ENCODE peak calls at places on chromosomes 3 and 15, in four cellular contexts. One of them, this sample, is unnamed.

GRCh38 chr3:36944641-36945270 is at the start of gene TRANK1:
- DNase-seq in K562: no peak
- DNase-seq in HepG2: no peak
- DNase-seq in GM12878: no peak
- DNase-seq in this sample: no peak

GRCh38 chr15:35470441-35470840 is 75.5 kb downstream of the DPH6 start:
- DNase-seq in K562: no peak
- DNase-seq in HepG2: no peak
- DNase-seq in GM12878: no peak
- DNase-seq in this sample: no peak

GRCh38 chr3:114370537-114371174 is 76.8 kb downstream of the TIGIT start:
- DNase-seq in K562: no peak
- DNase-seq in HepG2: peak
- DNase-seq in GM12878: no peak
- DNase-seq in this sample: peak

GRCh38 chr3:56467801-56468183 is 475 bp downstream of the ERC2 start:
- DNase-seq in K562: no peak
- DNase-seq in HepG2: no peak
- DNase-seq in GM12878: no peak
- DNase-seq in this sample: peak

GRCh38 chr15:55775316-55775715 is 32.4 kb upstream of the PRTG start:
- DNase-seq in K562: no peak
- DNase-seq in HepG2: no peak
- DNase-seq in GM12878: no peak
- DNase-seq in this sample: no peak

GRCh38 chr3:50518441-50518840 is 15.0 kb upstream of the CACNA2D2 start:
- DNase-seq in K562: no peak
- DNase-seq in HepG2: no peak
- DNase-seq in GM12878: no peak
- DNase-seq in this sample: no peak

GRCh38 chr3:89946863-89947262 is 839.4 kb downstream of the EPHA3 start:
- DNase-seq in K562: no peak
- DNase-seq in HepG2: no peak
- DNase-seq in GM12878: no peak
- DNase-seq in this sample: no peak

GRCh38 chr3:150410311-150411105 is 2.4 kb downstream of the TSC22D2 start:
- DNase-seq in K562: peak
- DNase-seq in HepG2: no peak
- DNase-seq in GM12878: no peak
- DNase-seq in this sample: peak

GRCh38 chr15:95887666-95888480 is 442.6 kb upstream of the NR2F2 start:
- DNase-seq in K562: no peak
- DNase-seq in HepG2: no peak
- DNase-seq in GM12878: no peak
- DNase-seq in this sample: no peak

GRCh38 chr15:75904241-75904631 is 558 bp downstream of the FBXO22 start:
- DNase-seq in K562: no peak
- DNase-seq in HepG2: peak
- DNase-seq in GM12878: no peak
- DNase-seq in this sample: peak

GRCh38 chr15:78990278-78990677 is 45.4 kb upstream of the CTSH start:
- DNase-seq in K562: no peak
- DNase-seq in HepG2: no peak
- DNase-seq in GM12878: no peak
- DNase-seq in this sample: no peak

GRCh38 chr3:105793040-105793439 is 75.8 kb downstream of the CBLB start:
- DNase-seq in K562: no peak
- DNase-seq in HepG2: no peak
- DNase-seq in GM12878: no peak
- DNase-seq in this sample: no peak

GRCh38 chr3:28018925-28019718 is 222.3 kb upstream of the CMC1 start:
- DNase-seq in K562: no peak
- DNase-seq in HepG2: no peak
- DNase-seq in GM12878: no peak
- DNase-seq in this sample: no peak

GRCh38 chr15:73906346-73907017 is 19.8 kb upstream of the LOXL1 start:
- DNase-seq in K562: no peak
- DNase-seq in HepG2: no peak
- DNase-seq in GM12878: no peak
- DNase-seq in this sample: no peak

GRCh38 chr15:60798821-60799220 is 319.9 kb upstream of the ICE2 start:
- DNase-seq in K562: no peak
- DNase-seq in HepG2: peak
- DNase-seq in GM12878: peak
- DNase-seq in this sample: no peak

GRCh38 chr3:45558431-45558830 is 36.1 kb upstream of the LIMD1 start:
- DNase-seq in K562: no peak
- DNase-seq in HepG2: no peak
- DNase-seq in GM12878: no peak
- DNase-seq in this sample: no peak

GRCh38 chr3:187629711-187630110 is 40.5 kb downstream of the SST start:
- DNase-seq in K562: no peak
- DNase-seq in HepG2: no peak
- DNase-seq in GM12878: no peak
- DNase-seq in this sample: no peak

GRCh38 chr15:71830981-71831380 is 20.6 kb downstream of the NR2E3 start:
- DNase-seq in K562: no peak
- DNase-seq in HepG2: no peak
- DNase-seq in GM12878: no peak
- DNase-seq in this sample: no peak

GRCh38 chr3:141710888-141711616 is 27.0 kb upstream of the RNF7 start:
- DNase-seq in K562: no peak
- DNase-seq in HepG2: no peak
- DNase-seq in GM12878: no peak
- DNase-seq in this sample: no peak

GRCh38 chr3:146339262-146339808 is 88.4 kb upstream of the PLSCR4 start:
- DNase-seq in K562: no peak
- DNase-seq in HepG2: no peak
- DNase-seq in GM12878: no peak
- DNase-seq in this sample: no peak

GRCh38 chr15:78893538-78893937 is 20.8 kb downstream of the MORF4L1 start:
- DNase-seq in K562: no peak
- DNase-seq in HepG2: no peak
- DNase-seq in GM12878: no peak
- DNase-seq in this sample: no peak

GRCh38 chr15:29570121-29570930 is 251.9 kb downstream of the TJP1 start:
- DNase-seq in K562: no peak
- DNase-seq in HepG2: no peak
- DNase-seq in GM12878: no peak
- DNase-seq in this sample: peak

GRCh38 chr3:157614896-157615295 is 111.7 kb upstream of the VEPH1 start:
- DNase-seq in K562: no peak
- DNase-seq in HepG2: no peak
- DNase-seq in GM12878: no peak
- DNase-seq in this sample: no peak

GRCh38 chr15:28876131-28876844 is 9.5 kb upstream of the APBA2 start:
- DNase-seq in K562: no peak
- DNase-seq in HepG2: no peak
- DNase-seq in GM12878: no peak
- DNase-seq in this sample: no peak

GRCh38 chr3:172159962-172160538 is 120.7 kb downstream of the FNDC3B start:
- DNase-seq in K562: no peak
- DNase-seq in HepG2: no peak
- DNase-seq in GM12878: no peak
- DNase-seq in this sample: no peak

GRCh38 chr3:187101184-187102072 is 37.9 kb downstream of the RPL39L start:
- DNase-seq in K562: peak
- DNase-seq in HepG2: peak
- DNase-seq in GM12878: no peak
- DNase-seq in this sample: peak

GRCh38 chr15:90647326-90647725 is 69.8 kb upstream of the BLM start:
- DNase-seq in K562: peak
- DNase-seq in HepG2: no peak
- DNase-seq in GM12878: no peak
- DNase-seq in this sample: no peak

GRCh38 chr3:133441867-133442270 is 42.0 kb downstream of the BFSP2 start:
- DNase-seq in K562: no peak
- DNase-seq in HepG2: no peak
- DNase-seq in GM12878: no peak
- DNase-seq in this sample: no peak

GRCh38 chr3:194689493-194689901 is 3.8 kb downstream of the FAM43A start:
- DNase-seq in K562: no peak
- DNase-seq in HepG2: no peak
- DNase-seq in GM12878: no peak
- DNase-seq in this sample: no peak

GRCh38 chr3:87855626-87856025 is 203.2 kb downstream of the CGGBP1 start:
- DNase-seq in K562: no peak
- DNase-seq in HepG2: no peak
- DNase-seq in GM12878: no peak
- DNase-seq in this sample: no peak

GRCh38 chr3:158830391-158830790 is 28.5 kb downstream of the MFSD1 start:
- DNase-seq in K562: no peak
- DNase-seq in HepG2: no peak
- DNase-seq in GM12878: no peak
- DNase-seq in this sample: no peak

GRCh38 chr3:90080988-90081387 is 973.6 kb downstream of the EPHA3 start:
- DNase-seq in K562: no peak
- DNase-seq in HepG2: no peak
- DNase-seq in GM12878: no peak
- DNase-seq in this sample: no peak

GRCh38 chr15:70427531-70428120 is 329.9 kb upstream of the TLE3 start:
- DNase-seq in K562: no peak
- DNase-seq in HepG2: no peak
- DNase-seq in GM12878: no peak
- DNase-seq in this sample: no peak

GRCh38 chr3:170801597-170801996 is 68.4 kb downstream of the RPL22L1 start:
- DNase-seq in K562: no peak
- DNase-seq in HepG2: no peak
- DNase-seq in GM12878: no peak
- DNase-seq in this sample: no peak

GRCh38 chr3:10495003-10495402 is 10.4 kb downstream of the ATP2B2 start:
- DNase-seq in K562: peak
- DNase-seq in HepG2: peak
- DNase-seq in GM12878: no peak
- DNase-seq in this sample: no peak

GRCh38 chr3:161266731-161267150 is 45.6 kb downstream of the NMD3 start:
- DNase-seq in K562: no peak
- DNase-seq in HepG2: peak
- DNase-seq in GM12878: no peak
- DNase-seq in this sample: no peak

GRCh38 chr3:42182555-42182954 is 83.4 kb downstream of the CCK start:
- DNase-seq in K562: no peak
- DNase-seq in HepG2: no peak
- DNase-seq in GM12878: no peak
- DNase-seq in this sample: no peak

GRCh38 chr3:14474363-14475081 is 65.6 kb downstream of the GRIP2 start:
- DNase-seq in K562: no peak
- DNase-seq in HepG2: no peak
- DNase-seq in GM12878: no peak
- DNase-seq in this sample: no peak

GRCh38 chr3:55405436-55405835 is 81.7 kb downstream of the WNT5A start:
- DNase-seq in K562: peak
- DNase-seq in HepG2: no peak
- DNase-seq in GM12878: no peak
- DNase-seq in this sample: peak

GRCh38 chr3:127254001-127254400 is 33.8 kb downstream of the PRR20G start:
- DNase-seq in K562: no peak
- DNase-seq in HepG2: no peak
- DNase-seq in GM12878: no peak
- DNase-seq in this sample: no peak

GRCh38 chr3:103052236-103052830 is 617.5 kb downstream of the ZPLD1 start:
- DNase-seq in K562: no peak
- DNase-seq in HepG2: no peak
- DNase-seq in GM12878: no peak
- DNase-seq in this sample: no peak
- TF ChIP-seq FOXK2 in K562: no peak
- TF ChIP-seq FOXK2 in HepG2: no peak
- TF ChIP-seq FOXK2 in GM12878: no peak
- TF ChIP-seq FOXK2 in this sample: no peak

GRCh38 chr3:63343674-63344073 is 65.6 kb downstream of the SYNPR start:
- DNase-seq in K562: peak
- DNase-seq in HepG2: peak
- DNase-seq in GM12878: peak
- DNase-seq in this sample: peak
- TF ChIP-seq SP1 in K562: no peak
- TF ChIP-seq SP1 in HepG2: no peak
- TF ChIP-seq SP1 in GM12878: no peak
- TF ChIP-seq SP1 in this sample: no peak

GRCh38 chr15:41011055-41011815 is 58.0 kb downstream of the CHAC1 start:
- DNase-seq in K562: no peak
- DNase-seq in HepG2: no peak
- DNase-seq in GM12878: no peak
- DNase-seq in this sample: no peak

GRCh38 chr15:41018534-41018933 is 65.3 kb downstream of the CHAC1 start:
- DNase-seq in K562: no peak
- DNase-seq in HepG2: no peak
- DNase-seq in GM12878: no peak
- DNase-seq in this sample: no peak

GRCh38 chr15:41010335-41010734 is 57.1 kb downstream of the CHAC1 start:
- DNase-seq in K562: no peak
- DNase-seq in HepG2: no peak
- DNase-seq in GM12878: no peak
- DNase-seq in this sample: no peak

GRCh38 chr15:41017051-41017735 is 63.9 kb downstream of the CHAC1 start:
- DNase-seq in K562: no peak
- DNase-seq in HepG2: no peak
- DNase-seq in GM12878: no peak
- DNase-seq in this sample: no peak

GRCh38 chr15:41013698-41014414 is 60.6 kb downstream of the CHAC1 start:
- DNase-seq in K562: no peak
- DNase-seq in HepG2: no peak
- DNase-seq in GM12878: peak
- DNase-seq in this sample: no peak
- TF ChIP-seq FOXM1 in K562: no peak
- TF ChIP-seq FOXM1 in HepG2: no peak
- TF ChIP-seq FOXM1 in GM12878: no peak
- TF ChIP-seq FOXM1 in this sample: no peak

GRCh38 chr3:177842743-177843734 is 645.8 kb upstream of the TBL1XR1 start:
- DNase-seq in K562: no peak
- DNase-seq in HepG2: no peak
- DNase-seq in GM12878: no peak
- DNase-seq in this sample: no peak
- TF ChIP-seq FOXK2 in K562: no peak
- TF ChIP-seq FOXK2 in HepG2: no peak
- TF ChIP-seq FOXK2 in GM12878: no peak
- TF ChIP-seq FOXK2 in this sample: no peak